ENCODE peak calls at places on chromosome 22, in ten cellular contexts. R is Right ventricle myocardium inferior; A is breast epithelium; C is non-pigmented ciliary epithelial cell; H is neuronal stem cell; S is RPMI7951; F is activated naive CD4-positive, alpha-beta T cell; E is NCI-H69; Q is SW480; X is NCI-H2107. K is an unnamed sample.
A peak's percentile ranks its signal among the peaks of the same experiment; 100 is the strongest.

GRCh38 chr22:47600791-47601400 is 838.4 kb downstream of the TBC1D22A start:
- DNase-seq in Q (no peak), S (no peak), A (no peak), R (no peak), H (no peak), F (no peak), X (no peak), E (no peak), C (no peak), K (no peak)

GRCh38 chr22:33520904-33521780 is 399.1 kb downstream of the LARGE1 start:
- DNase-seq in Q (no peak), F (no peak), H (no peak), E (no peak), X (no peak), C (no peak), R (no peak), S (no peak), A (no peak), K (no peak)

GRCh38 chr22:42035256-42035655 is 35.4 kb downstream of the NAGA start:
- DNase-seq in E (no peak), S (no peak), R (no peak), F (no peak), Q (no peak), H (no peak), C (no peak), A (no peak), X (no peak), K (no peak)

GRCh38 chr22:50260434-50260800 is 1.1 kb downstream of the MAPK12 start:
- DNase-seq in F (no peak), E (peak; percentile 55), C (no peak), Q (no peak), S (no peak), A (no peak), X (no peak), R (no peak), H (no peak), K (no peak)

GRCh38 chr22:22932512-22932941 is 44.9 kb downstream of the IGLL5 start:
- DNase-seq in Q (no peak), F (no peak), S (no peak), R (no peak), E (no peak), C (no peak), A (no peak), H (no peak), X (no peak), K (no peak)

GRCh38 chr22:39481054-39481453 is 21.0 kb upstream of the MIEF1 start:
- DNase-seq in S (no peak), E (no peak), C (no peak), F (no peak), R (peak; percentile 55), A (no peak), H (no peak), X (no peak), Q (no peak), K (no peak)

GRCh38 chr22:28810839-28811491 is 10.6 kb upstream of the XBP1 start:
- DNase-seq in E (no peak), C (no peak), R (no peak), X (no peak), Q (no peak), S (no peak), F (peak; percentile 18), H (no peak), A (no peak), K (no peak)

GRCh38 chr22:27203276-27203660 is 545.9 kb downstream of the MIAT start:
- DNase-seq in F (no peak), H (no peak), C (no peak), A (no peak), Q (no peak), E (no peak), R (no peak), S (no peak), X (no peak), K (no peak)

GRCh38 chr22:35380013-35380412 is 883 bp upstream of the HMOX1 start:
- DNase-seq in X (no peak), S (peak; percentile 16), F (no peak), C (no peak), A (no peak), R (no peak), E (no peak), Q (no peak), H (no peak), K (no peak)

GRCh38 chr22:50018608-50019291 is 6.2 kb upstream of the IL17REL start:
- DNase-seq in R (no peak), X (no peak), A (no peak), E (no peak), H (no peak), Q (no peak), C (no peak), F (no peak), S (no peak), K (no peak)

GRCh38 chr22:19368876-19369275 is 62.7 kb downstream of the HIRA start:
- DNase-seq in E (no peak), A (no peak), Q (no peak), H (no peak), F (no peak), C (no peak), X (no peak), R (no peak), S (no peak), K (no peak)

GRCh38 chr22:42646569-42647525 is 2.3 kb downstream of the CYB5R3 start:
- DNase-seq in A (no peak), X (no peak), R (peak; percentile 83), H (no peak), Q (no peak), S (no peak), F (no peak), E (peak; percentile 58), C (no peak), K (no peak)

GRCh38 chr22:16774911-16775529 is 50.2 kb downstream of the XKR3 start:
- DNase-seq in H (no peak), A (no peak), X (no peak), E (no peak), C (no peak), Q (no peak), F (no peak), R (no peak), S (no peak), K (no peak)

GRCh38 chr22:18088825-18089568 is 11.2 kb downstream of the PEX26 start:
- DNase-seq in X (no peak), F (no peak), R (no peak), E (no peak), A (no peak), S (no peak), Q (no peak), C (no peak), H (no peak), K (no peak)

GRCh38 chr22:44409691-44410316 is 88.2 kb downstream of the RTL6 start:
- DNase-seq in X (no peak), E (no peak), Q (no peak), F (no peak), A (peak; percentile 19), R (no peak), H (no peak), C (no peak), S (no peak), K (no peak)

GRCh38 chr22:36398602-36399472 is 11.1 kb upstream of the MYH9 start:
- DNase-seq in F (no peak), H (no peak), X (no peak), Q (peak; percentile 59), C (peak; percentile 78), A (no peak), E (no peak), R (no peak), S (peak; percentile 37), K (no peak)

GRCh38 chr22:23302171-23303002 is 122.1 kb downstream of the BCR start:
- DNase-seq in E (no peak), X (no peak), F (no peak), R (no peak), H (no peak), C (no peak), S (no peak), A (no peak), Q (no peak), K (no peak)

GRCh38 chr22:31102441-31103081 is 4.8 kb downstream of the SELENOM start:
- DNase-seq in X (no peak), H (no peak), E (no peak), A (peak; percentile 72), C (peak; percentile 70), F (no peak), S (peak; percentile 87), Q (peak; percentile 36), R (peak; percentile 86), K (no peak)

K was measured in NCI-H748 treated with DMSO at 0.1 percent for 48 hours.